ENCODE peak calls at places on chromosomes 2 and 18, in four cellular contexts. X, Z, D and Y are unnamed samples.

GRCh38 chr2:101113441-101114267 is 37.5 kb downstream of the TBC1D8 start:
- DNase-seq in D (no peak), Z (peak; percentile 24), X (no peak), Y (no peak)

GRCh38 chr18:47520263-47520662 is 268.8 kb upstream of the SKOR2 start:
- DNase-seq in X (no peak), Z (no peak), D (no peak), Y (no peak)

GRCh38 chr2:28224648-28225471 is 167.8 kb upstream of the FOSL2 start:
- DNase-seq in X (no peak), Z (peak; percentile 93), D (no peak), Y (no peak)

GRCh38 chr2:227106845-227107759 is 56.9 kb downstream of the COL4A4 start:
- DNase-seq in X (no peak), D (no peak), Z (peak; percentile 71), Y (peak; percentile 13)

GRCh38 chr2:146844226-146844990 is 1000.4 kb upstream of the ACVR2A start:
- DNase-seq in X (no peak), D (no peak), Z (peak; percentile 4), Y (no peak)

GRCh38 chr2:209663149-209663548 is 108.5 kb upstream of the UNC80 start:
- DNase-seq in D (no peak), Z (peak; percentile 0), X (no peak), Y (no peak)

GRCh38 chr2:2484301-2484700 is 153.2 kb upstream of the MYT1L start:
- DNase-seq in D (no peak), X (peak; percentile 71), Z (no peak), Y (no peak)

GRCh38 chr2:46097714-46098480 is 199.3 kb upstream of the EPAS1 start:
- DNase-seq in D (peak; percentile 31), X (peak; percentile 84), Z (peak; percentile 100), Y (no peak)

GRCh38 chr2:3461781-3462492 is 57.4 kb downstream of the ADI1 start:
- DNase-seq in X (no peak), Z (peak; percentile 65), D (no peak), Y (peak; percentile 57)

GRCh38 chr2:27856386-27856785 is 33.8 kb downstream of the RBKS start:
- DNase-seq in X (no peak), Z (no peak), D (no peak), Y (no peak)

GRCh38 chr2:229519655-229520054 is 194.7 kb downstream of the DNER start:
- DNase-seq in X (no peak), Z (no peak), D (no peak), Y (no peak)

GRCh38 chr2:75010571-75010970 is 52.1 kb downstream of the POLE4 start:
- DNase-seq in Z (no peak), D (no peak), X (no peak), Y (no peak)

GRCh38 chr2:62364786-62365185 is 141.2 kb downstream of the TMEM17 start:
- DNase-seq in D (no peak), X (no peak), Z (no peak), Y (no peak)

GRCh38 chr2:158463496-158464095 is 6.8 kb downstream of the PKP4 start:
- DNase-seq in D (no peak), Z (no peak), X (no peak), Y (no peak)

GRCh38 chr2:233867993-233868532 is at the start of gene MSL3B:
- DNase-seq in X (no peak), D (no peak), Z (peak; percentile 42), Y (peak; percentile 47)

GRCh38 chr2:38515155-38516074 is 87.3 kb downstream of the HNRNPLL start:
- DNase-seq in X (peak; percentile 96), Z (peak; percentile 59), D (peak; percentile 26), Y (no peak)
- H3K4me3 ChIP-seq in X (no peak overlapping the region), Z (peak overlapping the region; percentile 16), D (peak overlapping the region; percentile 60), Y (no peak overlapping the region)

GRCh38 chr2:69027060-69027459 is 14.1 kb downstream of the ANTXR1 start:
- DNase-seq in Z (no peak), D (no peak), X (no peak), Y (no peak)
- H3K27ac ChIP-seq in Z (no peak overlapping the region), D (no peak overlapping the region), X (no peak overlapping the region), Y (no peak overlapping the region)

DNA sequence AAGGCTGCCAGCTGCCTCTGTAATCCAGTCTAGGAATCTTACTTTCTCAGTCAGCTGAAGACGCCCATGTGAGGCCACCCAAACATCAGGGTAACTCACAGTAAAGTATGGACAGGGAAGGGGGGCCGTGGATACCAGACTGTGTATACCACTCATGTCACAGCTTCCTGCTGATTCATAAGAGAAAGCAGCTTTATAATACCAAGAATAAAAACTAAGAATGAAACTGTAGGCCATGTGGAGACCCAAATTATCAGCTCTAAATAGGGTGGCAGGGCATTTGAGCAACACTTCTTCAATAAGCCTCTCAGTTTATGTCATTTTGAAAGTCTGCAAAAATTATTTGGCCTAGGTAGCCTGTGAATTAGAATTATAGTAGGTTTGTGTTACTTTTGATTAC is 115.0 kb upstream of the CDCA7 start:
- DNase-seq in Z (peak; percentile 44), X (no peak), D (no peak), Y (no peak)
- H3K4me3 ChIP-seq in Z (no peak overlapping the region), X (no peak overlapping the region), D (no peak overlapping the region), Y (no peak overlapping the region)

GRCh38 chr2:9261231-9261883 is 54.7 kb downstream of the ASAP2 start:
- DNase-seq in D (no peak), Z (no peak), X (no peak), Y (no peak)
- H3K27ac ChIP-seq in D (peak overlapping the region; percentile 81), Z (no peak overlapping the region), X (peak overlapping the region; percentile 66), Y (no peak overlapping the region)

DNA sequence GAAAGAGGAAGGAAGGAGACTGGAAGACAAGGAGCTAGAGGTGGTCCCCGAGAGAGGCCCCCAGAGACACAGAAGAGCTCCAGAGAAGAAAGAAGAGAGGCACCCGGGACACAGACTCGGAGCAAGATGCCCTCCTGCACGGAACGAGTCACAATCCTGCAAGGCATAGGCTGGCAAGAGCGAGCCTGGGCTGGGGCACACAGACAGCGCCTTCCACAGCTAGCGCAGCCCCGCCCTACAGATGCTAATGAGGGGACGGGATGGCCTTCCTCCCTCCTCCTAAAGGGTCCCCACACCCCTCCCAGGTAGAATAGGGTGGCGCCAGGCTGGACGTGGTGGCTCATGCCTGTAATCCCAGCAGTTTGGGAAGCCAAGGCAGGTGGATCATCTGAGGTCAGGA is 19.8 kb upstream of the GPR17 start:
- DNase-seq in X (no peak), D (no peak), Z (no peak), Y (no peak)
- H3K4me3 ChIP-seq in X (no peak overlapping the region), D (no peak overlapping the region), Z (no peak overlapping the region), Y (no peak overlapping the region)

GRCh38 chr2:151845884-151846283 is 17.7 kb upstream of the ARL5A start:
- DNase-seq in D (no peak), X (no peak), Z (no peak), Y (no peak)
- H3K27ac ChIP-seq in D (no peak overlapping the region), X (no peak overlapping the region), Z (no peak overlapping the region), Y (no peak overlapping the region)

GRCh38 chr2:175169191-175169590 is 1.2 kb upstream of the ATF2 start:
- DNase-seq in X (no peak), D (no peak), Z (no peak), Y (no peak)
- H3K4me3 ChIP-seq in X (peak overlapping the region; percentile 0), D (peak overlapping the region; percentile 89), Z (no peak overlapping the region), Y (no peak overlapping the region)

GRCh38 chr18:59690216-59691045 is 6.8 kb downstream of the CCBE1 start:
- DNase-seq in Z (no peak), D (no peak), X (no peak), Y (no peak)
- H3K27ac ChIP-seq in Z (peak overlapping the region; percentile 64), D (no peak overlapping the region), X (no peak overlapping the region), Y (no peak overlapping the region)